ENCODE peak calls at places on chromosomes 7 and 10, in eight cellular contexts. One of them, this sample, is unnamed.

GRCh38 chr10:71743866-71744265 is 24.3 kb upstream of the C10orf105 start:
- DNase-seq in GM20000: no peak
- DNase-seq in cardiac fibroblast: no peak
- DNase-seq in lung: no peak
- DNase-seq in NB4: no peak
- DNase-seq in A549: no peak
- DNase-seq in activated naive CD4-positive, alpha-beta T cell: no peak
- DNase-seq in non-pigmented ciliary epithelial cell: no peak
- DNase-seq in this sample: no peak

GRCh38 chr10:4902571-4903011 is 60.6 kb upstream of the AKR1C1 start:
- DNase-seq in NB4: no peak
- DNase-seq in cardiac fibroblast: peak; percentile 77
- DNase-seq in A549: no peak
- DNase-seq in activated naive CD4-positive, alpha-beta T cell: no peak
- DNase-seq in lung: no peak
- DNase-seq in non-pigmented ciliary epithelial cell: no peak
- DNase-seq in GM20000: no peak
- DNase-seq in this sample: no peak

GRCh38 chr10:129568562-129569344 is 101.7 kb downstream of the MGMT start:
- DNase-seq in lung: no peak
- DNase-seq in GM20000: no peak
- DNase-seq in activated naive CD4-positive, alpha-beta T cell: no peak
- DNase-seq in NB4: no peak
- DNase-seq in non-pigmented ciliary epithelial cell: no peak
- DNase-seq in A549: no peak
- DNase-seq in cardiac fibroblast: no peak
- DNase-seq in this sample: no peak

GRCh38 chr10:34377833-34378232 is 437.3 kb downstream of the PARD3 start:
- DNase-seq in NB4: no peak
- DNase-seq in A549: no peak
- DNase-seq in GM20000: no peak
- DNase-seq in cardiac fibroblast: no peak
- DNase-seq in lung: no peak
- DNase-seq in non-pigmented ciliary epithelial cell: no peak
- DNase-seq in activated naive CD4-positive, alpha-beta T cell: no peak
- DNase-seq in this sample: no peak

GRCh38 chr10:81600185-81600584 is 274.8 kb upstream of the NRG3 start:
- DNase-seq in activated naive CD4-positive, alpha-beta T cell: no peak
- DNase-seq in lung: no peak
- DNase-seq in non-pigmented ciliary epithelial cell: peak; percentile 14
- DNase-seq in NB4: no peak
- DNase-seq in cardiac fibroblast: peak; percentile 85
- DNase-seq in GM20000: no peak
- DNase-seq in A549: peak; percentile 38
- DNase-seq in this sample: no peak

GRCh38 chr10:93458821-93459257 is 23.3 kb downstream of the MYOF start:
- DNase-seq in activated naive CD4-positive, alpha-beta T cell: no peak
- DNase-seq in NB4: peak; percentile 62
- DNase-seq in lung: peak; percentile 89
- DNase-seq in A549: peak; percentile 99
- DNase-seq in GM20000: no peak
- DNase-seq in non-pigmented ciliary epithelial cell: peak; percentile 100
- DNase-seq in cardiac fibroblast: peak; percentile 100
- DNase-seq in this sample: no peak

GRCh38 chr10:126160971-126161630 is 227.2 kb downstream of the ADAM12 start:
- DNase-seq in activated naive CD4-positive, alpha-beta T cell: no peak
- DNase-seq in GM20000: no peak
- DNase-seq in NB4: peak; percentile 39
- DNase-seq in non-pigmented ciliary epithelial cell: no peak
- DNase-seq in A549: peak; percentile 40
- DNase-seq in cardiac fibroblast: peak; percentile 57
- DNase-seq in lung: no peak
- DNase-seq in this sample: no peak

GRCh38 chr7:5012985-5013384 is 32.7 kb upstream of the RBAK start:
- DNase-seq in GM20000: no peak
- DNase-seq in activated naive CD4-positive, alpha-beta T cell: no peak
- DNase-seq in non-pigmented ciliary epithelial cell: no peak
- DNase-seq in cardiac fibroblast: no peak
- DNase-seq in NB4: no peak
- DNase-seq in lung: no peak
- DNase-seq in A549: no peak
- DNase-seq in this sample: no peak

GRCh38 chr10:117074621-117075020 is 63.4 kb downstream of the VAX1 start:
- DNase-seq in lung: no peak
- DNase-seq in A549: peak; percentile 32
- DNase-seq in activated naive CD4-positive, alpha-beta T cell: no peak
- DNase-seq in non-pigmented ciliary epithelial cell: no peak
- DNase-seq in cardiac fibroblast: no peak
- DNase-seq in NB4: no peak
- DNase-seq in GM20000: no peak
- DNase-seq in this sample: peak; percentile 31

GRCh38 chr7:5177060-5177459 is 13.0 kb upstream of the WIPI2 start:
- DNase-seq in non-pigmented ciliary epithelial cell: peak; percentile 20
- DNase-seq in A549: peak; percentile 41
- DNase-seq in lung: peak; percentile 41
- DNase-seq in NB4: no peak
- DNase-seq in GM20000: no peak
- DNase-seq in cardiac fibroblast: peak; percentile 87
- DNase-seq in activated naive CD4-positive, alpha-beta T cell: no peak
- DNase-seq in this sample: peak; percentile 27

This sample was measured in colonic mucosa.